ENCODE peak calls at places on chromosomes 16 and 17, in four cellular contexts. B is testis, A is left lung, T is fibroblast of the aortic adventitia. N is an unnamed sample.

GRCh38 chr17:30278032-30278431 is 13.7 kb downstream of the BLMH start:
- DNase-seq in B (peak), A (no peak), T (peak), N (peak)

GRCh38 chr16:49644143-49644460 is 211.8 kb downstream of the ZNF423 start:
- DNase-seq in T (peak), A (no peak), B (no peak), N (no peak)

GRCh38 chr16:58026705-58027340 is 1.3 kb downstream of the MMP15 start:
- DNase-seq in T (no peak), A (peak), B (no peak), N (no peak)

GRCh38 chr17:57593739-57594462 is 151.2 kb downstream of the CCDC182 start:
- DNase-seq in T (no peak), B (no peak), A (no peak), N (no peak)

GRCh38 chr16:47503936-47504335 is 42.8 kb downstream of the PHKB start:
- DNase-seq in A (no peak), B (no peak), T (no peak), N (peak)

GRCh38 chr17:61000911-61001310 is 323.3 kb downstream of the BCAS3 start:
- DNase-seq in T (peak), A (no peak), B (no peak), N (peak)

GRCh38 chr16:84042879-84043485 is 387 bp upstream of the SLC38A8 start:
- DNase-seq in B (no peak), T (no peak), A (peak), N (peak)

GRCh38 chr17:75996665-75997590 is 3.7 kb upstream of the CDK3 start:
- DNase-seq in A (peak), T (peak), B (peak), N (peak)

DNA sequence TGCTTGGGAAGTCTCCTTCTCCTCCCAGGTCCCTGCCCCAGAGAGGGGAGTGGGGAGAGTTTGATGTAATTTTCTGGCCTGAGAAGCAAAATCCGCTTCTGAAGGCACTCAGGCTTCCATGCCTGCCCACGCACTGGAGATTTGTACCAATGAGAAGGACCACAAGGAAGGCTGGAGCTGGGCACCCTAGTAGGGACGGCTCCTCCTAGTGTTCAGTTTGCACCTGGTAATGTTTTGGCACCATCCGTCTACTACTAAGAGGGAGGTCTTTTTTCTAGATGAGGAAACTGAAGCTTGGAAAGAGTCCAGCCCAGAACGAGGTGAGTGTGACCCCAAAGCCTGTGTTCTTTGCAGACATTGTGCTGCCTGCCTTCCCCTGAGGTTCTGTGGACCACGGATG is 83.6 kb upstream of the NLRP1 start:
- DNase-seq in A (no peak), B (no peak), T (no peak), N (no peak)
- TF ChIP-seq CTCF in A (no peak), B (no peak), T (no peak), N (no peak)

DNA sequence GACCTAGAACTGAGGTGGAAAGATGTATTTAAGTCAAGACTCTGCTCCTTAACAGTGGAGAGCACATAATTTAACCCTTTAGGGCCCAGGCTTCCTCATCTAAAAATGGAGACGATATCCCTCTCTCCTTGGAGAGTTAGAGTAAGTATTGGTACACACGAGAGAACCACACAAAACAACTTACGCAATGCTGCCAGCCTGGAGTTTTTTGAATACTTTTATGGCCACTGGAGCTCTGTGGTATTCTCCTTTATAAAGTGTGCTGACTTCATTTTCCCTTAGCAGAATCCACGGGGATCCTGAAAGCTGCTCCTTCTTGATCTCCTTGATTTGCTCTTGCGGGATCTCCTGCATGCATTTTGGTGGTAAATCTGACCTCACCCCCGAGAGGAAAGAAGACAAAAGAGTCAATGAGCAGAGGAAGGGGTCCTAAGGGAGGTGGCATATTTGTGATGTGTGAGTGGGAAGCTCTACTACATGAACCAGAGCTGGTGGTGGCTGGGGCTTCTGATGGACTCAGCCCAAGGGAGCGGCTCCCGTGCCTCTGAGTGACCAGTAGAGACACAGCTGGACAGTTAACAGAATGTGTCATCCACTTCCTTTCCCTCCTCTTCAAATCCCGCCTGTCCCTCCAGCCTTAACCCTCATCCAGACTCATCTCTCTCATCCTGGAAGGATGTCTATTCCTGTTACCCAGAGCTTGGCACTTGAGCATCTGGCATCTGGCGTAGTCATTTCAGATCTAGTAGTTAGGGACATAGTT is 9.4 kb downstream of the MLKL start:
- DNase-seq in T (no peak), B (no peak), A (no peak), N (no peak)
- H3K4me3 ChIP-seq in T (no peak), B (no peak), A (no peak), N (no peak)

GRCh38 chr17:34177642-34178041 is 77.4 kb upstream of the CCL2 start:
- DNase-seq in B (no peak), A (no peak), T (peak), N (no peak)

GRCh38 chr17:34176440-34176839 is 78.6 kb upstream of the CCL2 start:
- DNase-seq in T (no peak), A (no peak), B (no peak), N (no peak)

GRCh38 chr17:34182036-34182803 is 72.9 kb upstream of the CCL2 start:
- DNase-seq in T (no peak), B (no peak), A (no peak), N (no peak)

GRCh38 chr17:34173221-34173620 is 81.9 kb upstream of the CCL2 start:
- DNase-seq in T (peak), B (no peak), A (no peak), N (no peak)

GRCh38 chr17:34178047-34178446 is 77.0 kb upstream of the CCL2 start:
- DNase-seq in A (no peak), T (no peak), B (no peak), N (no peak)
- TF ChIP-seq CTCF in A (no peak), T (no peak), B (no peak), N (no peak)

GRCh38 chr17:4584835-4585187 is 482 bp downstream of the SMTNL2 start:
- DNase-seq in T (no peak), A (peak), B (no peak), N (no peak)

GRCh38 chr17:4583796-4584124 is 569 bp upstream of the SMTNL2 start:
- DNase-seq in B (no peak), A (no peak), T (no peak), N (no peak)

GRCh38 chr17:4583206-4583605 is 1.1 kb upstream of the SMTNL2 start:
- DNase-seq in B (no peak), A (no peak), T (no peak), N (no peak)

GRCh38 chr17:4585203-4585939 is 1.0 kb downstream of the SMTNL2 start:
- DNase-seq in T (no peak), A (peak), B (no peak), N (no peak)

DNA sequence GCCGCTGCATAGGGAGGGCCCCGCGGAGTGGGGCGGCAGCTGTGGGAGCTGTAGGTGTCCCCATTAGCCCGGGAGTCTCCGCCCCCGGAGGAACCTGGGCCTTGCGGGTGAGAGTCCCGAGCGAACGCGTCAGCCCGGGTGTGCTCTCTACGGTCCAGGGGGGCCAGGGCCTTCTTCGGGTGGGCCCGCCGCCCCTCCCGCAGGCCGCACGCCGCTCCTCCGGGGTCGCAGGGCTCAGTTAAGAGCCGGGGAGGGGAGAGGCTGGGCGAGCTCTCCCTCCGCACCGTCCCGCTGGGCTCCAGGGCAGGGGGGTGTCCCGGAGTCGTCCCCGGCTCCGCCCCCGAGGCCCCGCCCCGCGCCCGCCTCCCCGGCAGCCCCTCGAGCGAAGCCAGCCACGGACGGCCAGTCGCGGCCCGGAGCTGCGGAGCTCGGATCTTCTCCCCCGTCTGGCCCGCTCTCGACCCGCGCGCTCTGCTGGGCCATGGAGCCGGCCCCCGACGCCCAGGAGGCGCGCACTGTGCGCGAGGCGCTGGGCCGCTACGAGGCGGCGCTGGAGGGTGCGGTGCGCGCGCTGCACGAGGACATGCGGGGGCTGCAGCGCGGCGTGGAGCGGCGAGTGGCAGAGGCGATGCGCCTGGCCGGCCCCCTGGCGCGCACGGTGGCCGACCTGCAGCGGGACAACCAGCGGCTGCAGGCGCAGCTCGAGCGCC is at the start of gene SMTNL2:
- DNase-seq in T (no peak), B (peak), A (peak), N (no peak)
- H3K4me3 ChIP-seq in T (no peak), B (peak), A (peak), N (no peak)

GRCh38 chr17:51734462-51734861 is 424.1 kb downstream of the CA10 start:
- DNase-seq in A (no peak), T (peak), B (peak), N (no peak)
- TF ChIP-seq CTCF in A (peak), T (peak), B (no peak), N (peak)

DNA sequence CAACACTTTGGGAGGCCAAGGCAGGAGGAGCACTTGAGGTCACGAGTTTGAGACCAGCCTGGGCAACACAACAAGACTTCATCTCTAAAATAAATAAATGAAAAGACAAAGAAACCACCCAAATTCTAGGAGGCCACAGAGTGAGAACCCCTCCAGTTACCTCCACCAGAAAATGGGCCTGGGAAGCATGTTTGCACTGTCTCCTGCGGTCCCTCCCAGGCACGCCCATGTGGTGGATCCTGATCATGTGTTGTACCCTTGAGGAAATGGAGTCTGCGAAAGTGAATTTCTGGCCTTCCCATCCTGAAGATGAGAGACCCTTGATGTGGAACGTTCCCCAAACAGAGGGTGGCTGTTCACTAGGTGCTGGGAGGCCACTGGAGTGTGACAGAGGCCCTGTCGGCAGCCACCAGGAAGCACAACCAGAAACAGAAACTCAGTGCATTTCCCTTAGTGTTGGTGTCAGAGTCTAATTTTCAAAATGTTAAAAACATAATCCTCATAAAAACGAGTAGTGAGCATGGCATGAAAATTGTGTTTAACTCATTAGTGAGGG is 19.2 kb upstream of the USP22 start:
- DNase-seq in B (no peak), A (no peak), T (no peak), N (no peak)
- H3K4me3 ChIP-seq in B (no peak), A (no peak), T (no peak), N (no peak)

GRCh38 chr17:20234266-20234665 is 225.1 kb downstream of the SPECC1 start:
- DNase-seq in T (no peak), B (no peak), A (no peak), N (no peak)
- TF ChIP-seq CTCF in T (no peak), B (no peak), A (no peak), N (no peak)

DNA sequence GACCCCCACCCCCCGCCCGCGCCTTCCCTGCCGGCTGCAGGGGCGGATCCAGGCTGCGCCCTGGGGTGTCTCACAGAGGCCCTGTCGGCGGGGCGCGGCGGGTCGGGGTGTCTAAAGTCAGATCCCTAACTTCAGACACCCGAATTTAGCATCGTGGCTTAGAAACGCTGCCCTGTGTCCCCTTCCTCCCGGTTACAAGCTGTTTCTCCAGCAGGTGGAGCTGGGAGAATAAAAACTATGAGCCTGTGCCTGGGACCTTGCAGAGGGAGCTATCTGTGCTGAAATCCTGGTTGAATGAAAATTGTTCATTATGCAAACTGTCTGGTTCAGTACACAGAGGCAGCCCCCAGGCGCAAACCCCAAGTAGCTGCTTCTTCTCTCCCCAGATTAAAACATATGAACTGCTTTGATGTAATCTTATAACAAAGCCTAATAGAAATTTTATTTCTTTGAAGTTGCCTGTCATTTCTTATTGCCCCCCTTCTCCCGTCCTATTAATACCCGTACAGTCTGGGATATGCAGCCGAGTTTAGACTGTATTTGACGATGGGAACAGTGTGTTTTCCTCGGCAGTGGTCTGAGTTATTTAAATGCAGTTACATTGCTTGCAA is 79.0 kb downstream of the RPA1 start:
- DNase-seq in T (peak), A (peak), B (peak), N (peak)
- H3K4me3 ChIP-seq in T (peak), A (no peak), B (no peak), N (no peak)

DNA sequence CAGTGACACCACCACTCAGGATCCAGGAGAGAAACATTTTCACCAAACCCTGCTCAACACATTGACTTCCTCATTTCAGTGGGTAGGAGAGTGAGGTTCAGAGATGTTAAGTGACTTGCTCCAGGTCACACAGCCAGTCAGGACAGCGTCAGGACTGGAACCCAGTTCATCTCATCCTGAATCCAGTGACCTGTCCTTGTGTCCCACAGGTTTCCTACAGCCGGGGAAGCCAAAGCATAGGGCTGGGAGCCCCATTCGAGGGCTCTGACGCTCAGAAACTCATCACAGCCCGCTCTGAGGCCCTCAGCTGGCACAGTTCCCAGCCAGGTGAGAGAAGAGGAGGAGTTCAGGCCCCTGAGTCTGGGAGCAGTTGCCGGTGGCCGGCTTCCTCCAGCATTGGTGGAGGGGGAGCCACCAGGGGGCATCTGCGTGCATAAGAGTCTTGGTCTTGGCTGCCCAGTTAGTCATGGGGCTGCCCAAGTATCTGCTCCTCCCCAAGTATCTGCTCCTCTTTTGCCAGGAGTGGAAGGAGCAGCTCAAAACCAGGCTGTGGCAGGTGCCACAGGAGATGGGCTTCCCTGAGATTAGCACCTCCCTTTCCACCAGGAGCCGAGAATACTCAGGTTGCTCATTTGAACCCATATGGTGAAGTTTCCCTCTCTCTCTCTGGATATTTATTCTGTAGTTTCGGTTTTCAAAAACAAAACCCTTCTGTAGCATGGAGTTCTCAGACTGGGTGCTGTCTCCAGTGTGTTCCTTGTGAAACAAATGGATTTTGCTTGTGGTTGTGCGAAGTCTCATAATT is 56.0 kb downstream of the TNFRSF13B start:
- DNase-seq in B (peak), A (no peak), T (peak), N (peak)
- TF ChIP-seq CTCF in B (no peak), A (peak), T (peak), N (peak)

N was measured in epithelial cell of esophagus.